ENCODE peak calls at places on chromosomes 16 and 17, in ten cellular contexts. One of them, this sample, is unnamed. For H3K4me1, the result is how much of the 10 kb centered on the place peaks cover.

GRCh38 chr16:2587891-2588565 is 50.2 kb downstream of the PDPK1 start:
- DNase-seq in A549: no peak
- DNase-seq in stomach: no peak
- DNase-seq in right lobe of liver: no peak
- DNase-seq in heart left ventricle: no peak
- DNase-seq in tibial nerve: no peak
- DNase-seq in body of pancreas: no peak
- DNase-seq in breast epithelium: no peak
- DNase-seq in upper lobe of left lung: no peak
- DNase-seq in gastrocnemius medialis: no peak
- DNase-seq in this sample: no peak

GRCh38 chr16:30886145-30886544 is 7.7 kb downstream of the BCL7C start:
- DNase-seq in A549: no peak
- DNase-seq in stomach: no peak
- DNase-seq in right lobe of liver: no peak
- DNase-seq in heart left ventricle: no peak
- DNase-seq in tibial nerve: no peak
- DNase-seq in body of pancreas: no peak
- DNase-seq in breast epithelium: no peak
- DNase-seq in upper lobe of left lung: no peak
- DNase-seq in gastrocnemius medialis: no peak
- DNase-seq in this sample: no peak

GRCh38 chr17:72976971-72977767 is 115.3 kb downstream of the SLC39A11 start:
- DNase-seq in A549: peak
- DNase-seq in stomach: peak
- DNase-seq in right lobe of liver: peak
- DNase-seq in heart left ventricle: peak
- DNase-seq in tibial nerve: peak
- DNase-seq in body of pancreas: peak
- DNase-seq in breast epithelium: peak
- DNase-seq in upper lobe of left lung: peak
- DNase-seq in gastrocnemius medialis: peak
- DNase-seq in this sample: no peak

GRCh38 chr17:75475851-75476250 is 19.4 kb downstream of the TMEM94 start:
- DNase-seq in A549: no peak
- DNase-seq in stomach: no peak
- DNase-seq in right lobe of liver: no peak
- DNase-seq in heart left ventricle: peak
- DNase-seq in tibial nerve: no peak
- DNase-seq in body of pancreas: no peak
- DNase-seq in breast epithelium: no peak
- DNase-seq in upper lobe of left lung: no peak
- DNase-seq in gastrocnemius medialis: no peak
- DNase-seq in this sample: no peak

GRCh38 chr16:12719972-12720371 is 83.7 kb downstream of the CPPED1 start:
- DNase-seq in A549: no peak
- DNase-seq in stomach: no peak
- DNase-seq in right lobe of liver: no peak
- DNase-seq in heart left ventricle: no peak
- DNase-seq in tibial nerve: no peak
- DNase-seq in body of pancreas: no peak
- DNase-seq in breast epithelium: no peak
- DNase-seq in upper lobe of left lung: no peak
- DNase-seq in gastrocnemius medialis: no peak
- DNase-seq in this sample: no peak

GRCh38 chr17:6170349-6170748 is 100.2 kb downstream of the WSCD1 start:
- DNase-seq in A549: no peak
- DNase-seq in stomach: no peak
- DNase-seq in right lobe of liver: no peak
- DNase-seq in heart left ventricle: no peak
- DNase-seq in tibial nerve: no peak
- DNase-seq in body of pancreas: no peak
- DNase-seq in breast epithelium: no peak
- DNase-seq in upper lobe of left lung: no peak
- DNase-seq in gastrocnemius medialis: no peak
- DNase-seq in this sample: no peak

GRCh38 chr17:5762191-5762590 is 177.9 kb upstream of the NLRP1 start:
- DNase-seq in A549: no peak
- DNase-seq in stomach: no peak
- DNase-seq in right lobe of liver: no peak
- DNase-seq in heart left ventricle: no peak
- DNase-seq in tibial nerve: no peak
- DNase-seq in body of pancreas: no peak
- DNase-seq in breast epithelium: no peak
- DNase-seq in upper lobe of left lung: no peak
- DNase-seq in gastrocnemius medialis: no peak
- DNase-seq in this sample: no peak

GRCh38 chr17:50238594-50239287 is 35.5 kb upstream of the TMEM92 start:
- DNase-seq in A549: no peak
- DNase-seq in stomach: no peak
- DNase-seq in right lobe of liver: no peak
- DNase-seq in heart left ventricle: no peak
- DNase-seq in tibial nerve: no peak
- DNase-seq in body of pancreas: no peak
- DNase-seq in breast epithelium: no peak
- DNase-seq in upper lobe of left lung: no peak
- DNase-seq in gastrocnemius medialis: no peak
- DNase-seq in this sample: no peak

GRCh38 chr16:82137819-82138177 is 32.2 kb downstream of the MPHOSPH6 start:
- DNase-seq in A549: no peak
- DNase-seq in stomach: no peak
- DNase-seq in right lobe of liver: no peak
- DNase-seq in heart left ventricle: no peak
- DNase-seq in tibial nerve: no peak
- DNase-seq in body of pancreas: no peak
- DNase-seq in breast epithelium: no peak
- DNase-seq in upper lobe of left lung: no peak
- DNase-seq in gastrocnemius medialis: no peak
- DNase-seq in this sample: no peak

GRCh38 chr17:34312080-34312479 is 7.2 kb upstream of the CCL8 start:
- DNase-seq in A549: no peak
- DNase-seq in stomach: no peak
- DNase-seq in right lobe of liver: no peak
- DNase-seq in heart left ventricle: no peak
- DNase-seq in tibial nerve: no peak
- DNase-seq in body of pancreas: no peak
- DNase-seq in breast epithelium: no peak
- DNase-seq in upper lobe of left lung: no peak
- DNase-seq in gastrocnemius medialis: no peak
- DNase-seq in this sample: no peak

GRCh38 chr17:9144502-9145233 is 123.4 kb downstream of the NTN1 start:
- DNase-seq in A549: no peak
- DNase-seq in stomach: no peak
- DNase-seq in right lobe of liver: no peak
- DNase-seq in heart left ventricle: no peak
- DNase-seq in tibial nerve: no peak
- DNase-seq in body of pancreas: no peak
- DNase-seq in breast epithelium: no peak
- DNase-seq in upper lobe of left lung: no peak
- DNase-seq in gastrocnemius medialis: no peak
- DNase-seq in this sample: no peak

GRCh38 chr16:29028457-29029167 is 43.8 kb downstream of the LAT start:
- DNase-seq in A549: no peak
- DNase-seq in stomach: no peak
- DNase-seq in right lobe of liver: no peak
- DNase-seq in heart left ventricle: no peak
- DNase-seq in tibial nerve: no peak
- DNase-seq in body of pancreas: no peak
- DNase-seq in breast epithelium: no peak
- DNase-seq in upper lobe of left lung: no peak
- DNase-seq in gastrocnemius medialis: no peak
- DNase-seq in this sample: peak
- TF ChIP-seq CTCF in A549: no peak
- TF ChIP-seq CTCF in stomach: no peak
- TF ChIP-seq CTCF in right lobe of liver: no peak
- TF ChIP-seq CTCF in heart left ventricle: no peak
- TF ChIP-seq CTCF in tibial nerve: no peak
- TF ChIP-seq CTCF in body of pancreas: no peak
- TF ChIP-seq CTCF in breast epithelium: no peak
- TF ChIP-seq CTCF in upper lobe of left lung: no peak
- TF ChIP-seq CTCF in gastrocnemius medialis: no peak
- TF ChIP-seq CTCF in this sample: no peak

DNA sequence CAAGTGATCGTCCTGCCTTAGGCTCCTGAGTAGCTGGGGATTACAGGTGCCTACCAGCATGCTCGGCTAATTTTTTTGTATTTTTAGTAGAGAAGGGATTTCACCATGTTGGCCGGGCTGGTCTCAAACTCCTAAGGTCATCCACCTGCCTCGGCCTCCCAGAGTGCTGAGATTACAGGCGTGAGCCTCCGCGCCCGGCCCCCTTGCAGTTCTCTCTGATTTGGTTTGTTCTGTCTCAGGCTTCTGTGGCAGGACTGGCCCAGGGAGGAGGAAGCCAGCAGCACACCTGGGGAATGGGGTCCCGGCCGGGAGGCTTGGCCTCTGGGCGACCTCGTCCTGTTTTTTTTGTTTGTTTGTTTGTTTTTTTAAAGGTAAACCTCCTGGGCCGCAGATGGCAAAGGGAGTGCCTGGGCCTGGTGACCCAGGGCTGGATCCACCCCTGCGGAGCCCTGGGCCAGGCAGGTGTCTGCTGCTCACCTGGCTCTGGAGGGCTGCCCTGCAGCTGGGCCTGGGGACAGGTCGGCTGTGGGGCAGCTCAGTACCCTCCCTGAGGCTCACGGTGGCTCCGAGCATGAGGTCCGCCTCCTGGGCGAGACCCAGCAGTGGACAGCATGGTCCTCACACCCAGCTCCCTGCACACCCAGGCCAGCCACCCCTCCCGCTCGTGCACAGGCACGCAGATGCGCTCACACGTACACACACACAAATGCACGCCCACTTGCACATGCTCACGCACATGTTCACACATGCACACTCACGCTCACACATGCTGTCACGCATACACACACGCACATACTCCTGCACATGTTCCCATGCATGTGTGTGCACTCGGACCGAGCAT is 3.3 kb upstream of the NUDT16L1 start:
- DNase-seq in A549: no peak
- DNase-seq in stomach: no peak
- DNase-seq in right lobe of liver: peak
- DNase-seq in heart left ventricle: no peak
- DNase-seq in tibial nerve: no peak
- DNase-seq in body of pancreas: no peak
- DNase-seq in breast epithelium: no peak
- DNase-seq in upper lobe of left lung: no peak
- DNase-seq in gastrocnemius medialis: no peak
- DNase-seq in this sample: no peak
- TF ChIP-seq POLR2A in A549: no peak
- TF ChIP-seq POLR2A in stomach: no peak
- TF ChIP-seq POLR2A in right lobe of liver: no peak
- TF ChIP-seq POLR2A in heart left ventricle: no peak
- TF ChIP-seq POLR2A in tibial nerve: no peak
- TF ChIP-seq POLR2A in body of pancreas: no peak
- TF ChIP-seq POLR2A in breast epithelium: no peak
- TF ChIP-seq POLR2A in upper lobe of left lung: no peak
- TF ChIP-seq POLR2A in gastrocnemius medialis: no peak
- TF ChIP-seq POLR2A in this sample: no peak

DNA sequence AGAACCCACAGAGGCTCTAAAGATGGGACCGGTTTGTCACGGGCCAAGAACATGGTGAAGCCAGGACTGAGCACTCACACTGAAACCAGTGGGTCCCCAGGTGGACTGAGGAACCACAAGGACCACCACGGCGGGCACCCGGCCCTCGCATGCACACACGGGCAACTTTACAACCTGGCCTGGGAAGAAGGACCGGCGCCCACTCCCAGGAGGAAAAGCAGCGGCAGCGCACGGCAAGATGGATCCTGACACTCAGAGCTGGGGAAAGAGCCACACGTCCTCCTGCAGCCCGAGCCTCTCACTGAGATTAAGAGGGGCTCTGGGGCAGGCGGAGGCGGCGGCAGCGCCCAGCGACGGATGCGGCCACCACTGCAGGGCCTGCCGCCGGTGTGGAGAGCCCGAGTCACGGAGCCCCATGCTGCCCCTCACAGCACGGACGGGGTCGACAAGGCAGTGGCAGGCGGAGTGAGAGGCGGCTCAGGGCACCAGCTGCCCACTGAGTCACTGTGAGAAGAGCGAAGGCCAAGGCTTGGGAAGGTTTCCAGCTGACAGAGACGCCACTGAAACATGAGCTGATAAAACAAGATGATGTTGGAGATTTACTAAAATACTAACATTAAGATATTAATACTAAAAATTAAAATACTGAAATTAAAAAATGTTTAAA is 118.3 kb downstream of the ANKRD11 start:
- DNase-seq in A549: no peak
- DNase-seq in stomach: no peak
- DNase-seq in right lobe of liver: peak
- DNase-seq in heart left ventricle: no peak
- DNase-seq in tibial nerve: no peak
- DNase-seq in body of pancreas: no peak
- DNase-seq in breast epithelium: no peak
- DNase-seq in upper lobe of left lung: no peak
- DNase-seq in gastrocnemius medialis: no peak
- DNase-seq in this sample: no peak
- H3K4me1 ChIP-seq in A549: under half
- H3K4me1 ChIP-seq in stomach: under half
- H3K4me1 ChIP-seq in right lobe of liver: under half
- H3K4me1 ChIP-seq in heart left ventricle: half or more
- H3K4me1 ChIP-seq in tibial nerve: half or more
- H3K4me1 ChIP-seq in body of pancreas: under half
- H3K4me1 ChIP-seq in breast epithelium: under half
- H3K4me1 ChIP-seq in upper lobe of left lung: under half
- H3K4me1 ChIP-seq in gastrocnemius medialis: half or more
- H3K4me1 ChIP-seq in this sample: under half

GRCh38 chr16:14564323-14564722 is 65.7 kb downstream of the PARN start:
- DNase-seq in A549: no peak
- DNase-seq in stomach: peak
- DNase-seq in right lobe of liver: no peak
- DNase-seq in heart left ventricle: no peak
- DNase-seq in tibial nerve: no peak
- DNase-seq in body of pancreas: peak
- DNase-seq in breast epithelium: no peak
- DNase-seq in upper lobe of left lung: no peak
- DNase-seq in gastrocnemius medialis: no peak
- DNase-seq in this sample: no peak

GRCh38 chr16:14564881-14565687 is 65.0 kb downstream of the PARN start:
- DNase-seq in A549: no peak
- DNase-seq in stomach: no peak
- DNase-seq in right lobe of liver: no peak
- DNase-seq in heart left ventricle: no peak
- DNase-seq in tibial nerve: no peak
- DNase-seq in body of pancreas: no peak
- DNase-seq in breast epithelium: no peak
- DNase-seq in upper lobe of left lung: no peak
- DNase-seq in gastrocnemius medialis: no peak
- DNase-seq in this sample: no peak

GRCh38 chr16:14560523-14560922 is 69.5 kb downstream of the PARN start:
- DNase-seq in A549: no peak
- DNase-seq in stomach: no peak
- DNase-seq in right lobe of liver: no peak
- DNase-seq in heart left ventricle: no peak
- DNase-seq in tibial nerve: no peak
- DNase-seq in body of pancreas: no peak
- DNase-seq in breast epithelium: no peak
- DNase-seq in upper lobe of left lung: no peak
- DNase-seq in gastrocnemius medialis: no peak
- DNase-seq in this sample: no peak

GRCh38 chr16:14565688-14566025 is 64.4 kb downstream of the PARN start:
- DNase-seq in A549: no peak
- DNase-seq in stomach: no peak
- DNase-seq in right lobe of liver: no peak
- DNase-seq in heart left ventricle: no peak
- DNase-seq in tibial nerve: no peak
- DNase-seq in body of pancreas: no peak
- DNase-seq in breast epithelium: no peak
- DNase-seq in upper lobe of left lung: no peak
- DNase-seq in gastrocnemius medialis: no peak
- DNase-seq in this sample: no peak

GRCh38 chr16:14562691-14563491 is 67.2 kb downstream of the PARN start:
- DNase-seq in A549: peak
- DNase-seq in stomach: peak
- DNase-seq in right lobe of liver: peak
- DNase-seq in heart left ventricle: peak
- DNase-seq in tibial nerve: peak
- DNase-seq in body of pancreas: peak
- DNase-seq in breast epithelium: no peak
- DNase-seq in upper lobe of left lung: peak
- DNase-seq in gastrocnemius medialis: peak
- DNase-seq in this sample: peak
- TF ChIP-seq CTCF in A549: no peak
- TF ChIP-seq CTCF in stomach: no peak
- TF ChIP-seq CTCF in right lobe of liver: peak
- TF ChIP-seq CTCF in heart left ventricle: no peak
- TF ChIP-seq CTCF in tibial nerve: no peak
- TF ChIP-seq CTCF in body of pancreas: peak
- TF ChIP-seq CTCF in breast epithelium: no peak
- TF ChIP-seq CTCF in upper lobe of left lung: peak
- TF ChIP-seq CTCF in gastrocnemius medialis: peak
- TF ChIP-seq CTCF in this sample: no peak

This sample was measured in Peyer's patch.